ENCODE peak calls at places on chromosomes 6 and 20, in four cellular contexts. C, V, W and J are unnamed samples.

GRCh38 chr20:824916-825315 is 8.6 kb upstream of the FAM110A start:
- DNase-seq in C (no peak), V (no peak), W (no peak), J (no peak)

GRCh38 chr20:18252597-18253451 is 35.5 kb upstream of the ZNF133 start:
- DNase-seq in C (no peak), V (no peak), W (peak; percentile 29), J (no peak)

GRCh38 chr6:138105446-138105845 is 1.8 kb downstream of the PERP start:
- DNase-seq in C (no peak), V (no peak), W (no peak), J (no peak)

GRCh38 chr6:33785766-33786165 is 3.2 kb downstream of the LEMD2 start:
- DNase-seq in C (peak; percentile 60), V (peak; percentile 80), W (peak; percentile 80), J (no peak)

GRCh38 chr20:32971703-32972161 is 32.5 kb downstream of the SUN5 start:
- DNase-seq in C (no peak), V (no peak), W (no peak), J (no peak)

GRCh38 chr20:57470212-57470522 is 54.8 kb downstream of the CTCFL start:
- DNase-seq in C (no peak), V (no peak), W (no peak), J (no peak)

GRCh38 chr20:32017711-32018251 is 7.5 kb downstream of the CCM2L start:
- DNase-seq in C (no peak), V (no peak), W (no peak), J (no peak)

GRCh38 chr6:156269751-156270369 is 507.3 kb upstream of the ARID1B start:
- DNase-seq in C (no peak), V (no peak), W (no peak), J (no peak)

GRCh38 chr6:155090166-155090565 is 95.1 kb downstream of the TIAM2 start:
- DNase-seq in C (no peak), V (no peak), W (no peak), J (no peak)

GRCh38 chr20:49045440-49046086 is 549 bp upstream of the CSE1L start:
- DNase-seq in C (no peak), V (no peak), W (no peak), J (no peak)

GRCh38 chr6:25961619-25962367 is 809 bp upstream of the TRIM38 start:
- DNase-seq in C (no peak), V (no peak), W (no peak), J (no peak)

GRCh38 chr6:136644597-136644952 is 94.4 kb upstream of the MAP7 start:
- DNase-seq in C (no peak), V (no peak), W (no peak), J (no peak)

GRCh38 chr6:111865909-111866546 is 7.2 kb downstream of the FYN start:
- DNase-seq in C (no peak), V (no peak), W (no peak), J (no peak)

GRCh38 chr6:149987602-149988107 is 23.9 kb downstream of the ULBP1 start:
- DNase-seq in C (no peak), V (no peak), W (no peak), J (no peak)

GRCh38 chr6:35248300-35248699 is 11.2 kb upstream of the ZNF76 start:
- DNase-seq in C (no peak), V (no peak), W (no peak), J (no peak)

GRCh38 chr6:79404677-79405076 is 132.6 kb downstream of the LCA5 start:
- DNase-seq in C (no peak), V (no peak), W (no peak), J (no peak)